ENCODE peak calls at places on chromosomes 7 and 10, in six cellular contexts. U is heart left ventricle; O is AG04449; T is HepG2; A is activated CD8-positive, alpha-beta T cell treated with anti-CD3 and anti-CD28 coated beads for 36 hours; K is heart right ventricle. Z is an unnamed sample.

GRCh38 chr10:93006435-93007039 is 54.1 kb upstream of the CYP26C1 start:
- DNase-seq in U (no peak), O (no peak), T (peak), A (no peak), K (no peak), Z (no peak)

GRCh38 chr10:97865488-97865887 is 15.8 kb downstream of the GOLGA7B start:
- DNase-seq in U (no peak), O (no peak), T (no peak), A (no peak), K (no peak), Z (no peak)

GRCh38 chr7:87021285-87021684 is 38.2 kb downstream of the ELAPOR2 start:
- DNase-seq in U (no peak), O (no peak), T (no peak), A (no peak), K (no peak), Z (no peak)

GRCh38 chr10:119090026-119090808 is 9.6 kb upstream of the EIF3A start:
- DNase-seq in U (no peak), O (no peak), T (no peak), A (peak), K (no peak), Z (no peak)

GRCh38 chr7:108211382-108212201 is 81.4 kb upstream of the LAMB4 start:
- DNase-seq in U (no peak), O (no peak), T (peak), A (peak), K (no peak), Z (no peak)

GRCh38 chr10:21497177-21497807 is 28.2 kb downstream of the SKIDA1 start:
- DNase-seq in U (peak), O (no peak), T (peak), A (peak), K (peak), Z (peak)

GRCh38 chr10:52755297-52756062 is 17.1 kb downstream of the MBL2 start:
- DNase-seq in U (no peak), O (peak), T (peak), A (no peak), K (no peak), Z (no peak)

GRCh38 chr7:115054478-115055122 is 132.7 kb downstream of the MDFIC start:
- DNase-seq in U (no peak), O (no peak), T (no peak), A (no peak), K (no peak), Z (no peak)

GRCh38 chr10:86667421-86668181 is 710 bp upstream of the LDB3 start:
- DNase-seq in U (peak), O (no peak), T (no peak), A (no peak), K (peak), Z (no peak)

DNA sequence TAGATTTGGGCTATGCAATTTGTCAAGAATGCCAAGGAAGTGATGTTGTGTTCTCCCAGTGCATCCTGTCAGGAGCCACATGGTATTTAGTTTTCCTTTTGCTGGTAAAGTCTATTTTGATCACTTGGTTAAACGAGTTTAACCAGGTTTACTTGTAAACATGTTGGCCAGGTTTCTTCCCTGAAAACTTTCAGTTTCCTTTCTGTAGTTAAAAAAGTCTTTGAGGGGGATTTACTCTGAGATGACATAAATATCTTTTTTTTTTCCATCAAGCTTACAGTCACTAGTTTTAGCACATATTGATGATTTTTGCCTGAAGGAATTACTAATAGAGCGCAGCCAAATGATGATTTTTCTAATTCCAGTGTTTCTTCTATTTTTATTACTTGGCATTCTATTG is 320.5 kb downstream of the PHF14 start:
- DNase-seq in U (no peak), O (no peak), T (no peak), A (no peak), K (no peak), Z (no peak)
- TF ChIP-seq CTCF in U (no peak), O (no peak), T (no peak), A (no peak), K (no peak), Z (no peak)

GRCh38 chr7:91089382-91089963 is 174.8 kb upstream of the FZD1 start:
- DNase-seq in U (no peak), O (no peak), T (peak), A (peak), K (no peak), Z (no peak)
- TF ChIP-seq CTCF in U (peak), O (peak), T (peak), A (peak), K (peak), Z (peak)

DNA sequence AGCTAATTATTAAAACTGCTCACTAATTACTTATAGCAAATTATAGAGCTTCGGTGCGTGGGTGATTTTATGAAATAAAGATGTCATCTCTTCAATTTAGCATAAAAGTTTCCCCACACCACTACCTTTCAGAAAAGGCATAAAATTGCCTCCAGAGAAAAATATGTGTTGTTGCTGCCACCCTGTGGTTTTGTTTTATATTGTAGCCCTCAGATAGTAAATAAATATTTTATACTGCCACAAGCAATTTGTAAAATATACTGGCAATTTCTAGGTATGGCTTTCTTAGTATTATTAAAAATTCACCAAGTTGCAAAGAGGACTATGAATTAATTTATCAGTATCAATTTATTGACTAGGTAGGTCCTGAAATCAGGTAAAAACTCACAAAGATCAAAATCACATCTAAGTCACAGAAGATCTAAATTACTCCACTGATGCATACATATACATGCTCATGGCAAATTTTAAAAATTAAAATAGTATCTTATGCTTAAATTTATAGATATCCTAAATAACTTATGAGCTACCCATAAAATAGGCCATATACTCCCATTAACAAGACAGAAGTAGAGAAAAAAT is 26.5 kb downstream of the ASNS start:
- DNase-seq in U (no peak), O (no peak), T (peak), A (peak), K (no peak), Z (no peak)
- TF ChIP-seq CTCF in U (peak), O (peak), T (peak), A (peak), K (peak), Z (peak)

GRCh38 chr10:46542567-46543323 is 13.7 kb downstream of the GPRIN2 start:
- DNase-seq in U (peak), O (no peak), T (no peak), A (peak), K (no peak), Z (peak)

GRCh38 chr10:46539596-46540411 is 16.7 kb downstream of the GPRIN2 start:
- DNase-seq in U (peak), O (no peak), T (peak), A (peak), K (no peak), Z (peak)

GRCh38 chr10:46540412-46541016 is 15.9 kb downstream of the GPRIN2 start:
- DNase-seq in U (peak), O (no peak), T (no peak), A (peak), K (no peak), Z (peak)

GRCh38 chr10:46541735-46542566 is 14.5 kb downstream of the GPRIN2 start:
- DNase-seq in U (peak), O (no peak), T (no peak), A (peak), K (no peak), Z (peak)

DNA sequence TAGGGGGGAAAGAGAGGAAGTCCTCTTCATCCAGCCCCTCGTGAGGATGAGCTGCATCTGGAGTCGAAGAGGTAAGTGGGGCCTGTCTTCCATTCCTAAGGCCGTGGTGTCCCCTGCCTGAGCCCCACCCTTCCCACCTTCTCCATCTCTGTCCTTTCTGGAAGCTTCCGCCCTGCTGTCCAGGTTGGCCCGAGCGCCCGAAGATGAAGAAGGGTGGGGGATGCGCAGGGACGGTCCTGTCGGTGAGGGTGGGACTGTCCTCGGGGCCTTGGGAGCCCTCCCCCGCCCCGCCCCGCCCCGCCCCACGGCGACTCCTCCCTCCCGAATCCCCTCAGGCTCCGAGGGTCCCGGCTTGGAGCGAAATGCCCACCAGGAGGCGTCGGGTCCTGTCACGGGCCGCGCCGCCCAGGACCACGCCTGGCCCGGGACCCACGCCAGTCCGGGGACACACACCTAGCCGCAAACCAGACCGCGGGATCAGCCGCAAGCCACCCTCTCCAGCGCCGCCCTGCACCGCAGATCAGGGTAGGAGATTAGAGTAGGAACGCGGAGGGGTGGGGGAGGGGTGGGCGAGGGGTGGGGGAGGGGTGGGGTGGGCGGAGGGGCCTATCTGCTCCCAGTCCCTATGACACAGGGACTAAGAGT is 15.3 kb downstream of the GPRIN2 start:
- DNase-seq in U (peak), O (no peak), T (no peak), A (peak), K (no peak), Z (peak)
- TF ChIP-seq CTCF in U (no peak), O (peak), T (no peak), A (no peak), K (peak), Z (peak)

DNA sequence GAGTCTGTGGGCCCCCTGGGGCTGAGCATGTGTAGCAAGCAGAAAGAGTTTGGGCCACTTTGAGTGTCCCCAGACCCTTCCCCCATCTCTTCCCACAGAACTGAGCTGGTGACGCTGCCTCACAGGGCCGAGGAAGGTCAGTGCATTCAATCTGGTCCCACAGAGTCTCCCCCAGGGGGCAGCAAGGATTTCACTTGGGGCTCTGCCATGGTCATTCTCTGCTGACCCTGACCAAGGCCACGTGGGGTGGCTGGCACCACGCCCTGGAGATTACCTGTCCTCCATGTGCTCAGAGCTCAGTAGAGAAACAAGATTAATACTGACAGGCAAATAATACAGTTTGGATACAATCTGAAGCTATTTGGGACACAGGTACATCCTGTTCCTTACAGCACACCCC is 30.2 kb downstream of the ADRA2A start:
- DNase-seq in U (no peak), O (no peak), T (no peak), A (no peak), K (no peak), Z (no peak)
- TF ChIP-seq CTCF in U (no peak), O (no peak), T (no peak), A (no peak), K (no peak), Z (no peak)

DNA sequence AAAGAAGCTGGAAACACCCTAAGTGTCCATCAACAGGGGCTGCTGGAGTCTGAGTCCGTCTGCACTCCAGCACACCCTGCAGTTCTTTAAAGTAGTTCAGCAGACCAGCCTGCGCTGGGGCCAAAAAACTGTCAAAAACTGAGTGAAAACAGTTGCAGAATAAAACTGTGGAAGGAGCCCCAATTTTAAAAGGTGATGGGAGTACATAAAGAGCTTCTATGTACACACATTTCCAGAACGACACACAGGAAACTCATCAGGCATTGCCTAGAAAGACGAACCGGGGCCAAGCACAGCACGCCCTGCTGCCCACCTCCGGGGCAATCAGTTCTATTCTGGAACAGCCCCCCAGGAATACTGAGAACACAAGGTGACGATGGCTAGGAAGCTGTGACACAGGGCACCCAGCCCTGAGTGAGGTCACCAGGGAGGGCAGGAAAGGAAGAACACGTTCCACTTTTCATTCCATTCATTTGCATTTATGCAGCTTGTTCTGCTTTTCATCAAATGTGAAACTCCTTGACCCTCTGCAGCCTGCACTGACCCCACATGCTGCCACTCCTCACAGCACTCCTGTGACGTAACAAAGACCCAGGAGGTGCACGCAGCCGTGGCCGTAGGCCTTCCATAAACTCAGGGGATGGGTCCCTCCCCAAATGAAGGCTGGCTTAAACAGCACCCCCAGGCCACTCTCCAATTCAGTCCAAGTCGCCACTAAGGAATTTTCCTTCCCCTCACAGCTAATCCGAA is 29.0 kb downstream of the MAD1L1 start:
- DNase-seq in U (peak), O (no peak), T (no peak), A (no peak), K (no peak), Z (no peak)
- TF ChIP-seq CTCF in U (no peak), O (no peak), T (no peak), A (no peak), K (peak), Z (peak)

Z was measured in chondrocyte.